ENCODE peak calls at places on chromosomes 3 and 15, in five cellular contexts. G is H9, Q is upper lobe of right lung, M is MM.1S, R is Peyer's patch. W is an unnamed sample.

GRCh38 chr3:114518409-114518808 is 224.6 kb downstream of the TIGIT start:
- DNase-seq in G (no peak), Q (no peak), M (no peak), R (no peak), W (no peak)

GRCh38 chr3:71064976-71065763 is 518.4 kb downstream of the FOXP1 start:
- DNase-seq in G (peak; percentile 61), Q (peak; percentile 83), M (peak; percentile 64), R (peak; percentile 83), W (peak; percentile 66)

GRCh38 chr3:80384811-80385210 is 617.0 kb upstream of the ROBO1 start:
- DNase-seq in G (no peak), Q (no peak), M (no peak), R (no peak), W (no peak)

GRCh38 chr3:122691195-122691594 is 10.6 kb downstream of the PARP14 start:
- DNase-seq in G (no peak), Q (no peak), M (no peak), R (no peak), W (no peak)

GRCh38 chr3:32399030-32399620 is 7.5 kb downstream of the CMTM7 start:
- DNase-seq in G (no peak), Q (no peak), M (peak; percentile 67), R (no peak), W (no peak)

GRCh38 chr3:120795017-120795648 is 52.6 kb downstream of the GTF2E1 start:
- DNase-seq in G (peak; percentile 81), Q (peak; percentile 86), M (peak; percentile 72), R (peak; percentile 88), W (peak; percentile 80)

GRCh38 chr15:76185716-76186115 is 125.6 kb downstream of the ETFA start:
- DNase-seq in G (peak; percentile 77), Q (no peak), M (peak; percentile 49), R (no peak), W (no peak)

GRCh38 chr3:195236076-195236798 is 34.7 kb downstream of the XXYLT1 start:
- DNase-seq in G (no peak), Q (peak; percentile 32), M (no peak), R (peak; percentile 25), W (no peak)

GRCh38 chr15:84034831-84035753 is 200.5 kb upstream of the GOLGA6L4 start:
- DNase-seq in G (peak; percentile 45), Q (no peak), M (peak; percentile 41), R (no peak), W (no peak)

GRCh38 chr15:26280281-26280680 is 417.2 kb upstream of the ATP10A start:
- DNase-seq in G (no peak), Q (no peak), M (no peak), R (no peak), W (no peak)
- H3K9me3 ChIP-seq in G (no peaks in the 10 kb centered on the region), Q (no peaks in the 10 kb centered on the region), M (no peaks in the 10 kb centered on the region), R (no peaks in the 10 kb centered on the region), W (no peaks in the 10 kb centered on the region)

GRCh38 chr15:20351448-20351961 is 190.1 kb downstream of the GOLGA6L6 start:
- DNase-seq in G (peak; percentile 28), Q (peak; percentile 74), M (peak; percentile 5), R (peak; percentile 44), W (no peak)
- H3K9me3 ChIP-seq in G (peaks cover 100% of the 10 kb centered on the region), Q (peaks cover 2% of the 10 kb centered on the region), M (no peaks in the 10 kb centered on the region), R (peaks cover 4% of the 10 kb centered on the region), W (peaks cover 13% of the 10 kb centered on the region)

GRCh38 chr15:27638950-27639349 is 460.2 kb downstream of the OCA2 start:
- DNase-seq in G (no peak), Q (no peak), M (no peak), R (no peak), W (no peak)

GRCh38 chr15:27635916-27636315 is 463.2 kb downstream of the OCA2 start:
- DNase-seq in G (no peak), Q (no peak), M (no peak), R (no peak), W (no peak)

GRCh38 chr15:27639595-27639994 is 459.5 kb downstream of the OCA2 start:
- DNase-seq in G (no peak), Q (no peak), M (no peak), R (no peak), W (no peak)
- H3K9me3 ChIP-seq in G (no peaks in the 10 kb centered on the region), Q (no peaks in the 10 kb centered on the region), M (no peaks in the 10 kb centered on the region), R (no peaks in the 10 kb centered on the region), W (peaks cover 15% of the 10 kb centered on the region)

GRCh38 chr15:22240951-22241350 is 160.6 kb downstream of the OR4M2 start:
- DNase-seq in G (no peak), Q (no peak), M (no peak), R (no peak), W (no peak)
- H3K9me3 ChIP-seq in G (peaks cover 78% of the 10 kb centered on the region), Q (no peaks in the 10 kb centered on the region), M (no peaks in the 10 kb centered on the region), R (no peaks in the 10 kb centered on the region), W (no peaks in the 10 kb centered on the region)

GRCh38 chr3:164522073-164522763 is 556.1 kb downstream of the SI start:
- DNase-seq in G (no peak), Q (no peak), M (no peak), R (no peak), W (no peak)

GRCh38 chr3:164524201-164524600 is 554.1 kb downstream of the SI start:
- DNase-seq in G (no peak), Q (no peak), M (no peak), R (no peak), W (no peak)

GRCh38 chr3:164526250-164526649 is 552.0 kb downstream of the SI start:
- DNase-seq in G (no peak), Q (no peak), M (no peak), R (no peak), W (no peak)

GRCh38 chr3:164521139-164521538 is 557.2 kb downstream of the SI start:
- DNase-seq in G (no peak), Q (peak; percentile 45), M (no peak), R (no peak), W (no peak)

DNA sequence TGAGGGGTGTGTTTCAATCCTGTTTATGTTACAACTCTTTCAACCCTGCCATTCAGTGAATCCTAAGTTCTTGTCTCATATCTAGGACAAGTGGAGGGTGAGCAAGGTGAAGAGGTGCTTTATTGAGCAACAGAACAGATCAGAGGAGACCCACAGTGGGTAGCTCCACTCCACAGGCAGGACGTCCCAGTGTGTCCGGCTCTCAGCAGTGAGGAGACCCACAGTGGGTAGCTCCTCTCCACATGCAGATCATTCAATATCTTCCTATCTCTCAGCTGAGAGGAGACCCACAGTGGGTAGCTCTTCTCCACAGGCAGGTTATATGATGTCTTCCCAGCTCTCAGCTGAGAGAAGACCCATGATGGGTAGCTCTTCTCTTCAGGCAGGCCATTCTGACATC is 556.7 kb downstream of the SI start:
- DNase-seq in G (no peak), Q (no peak), M (no peak), R (no peak), W (no peak)
- H3K9me3 ChIP-seq in G (no peaks in the 10 kb centered on the region), Q (no peaks in the 10 kb centered on the region), M (no peaks in the 10 kb centered on the region), R (no peaks in the 10 kb centered on the region), W (no peaks in the 10 kb centered on the region)

GRCh38 chr15:25056484-25057429 is 102.0 kb downstream of the SNRPN start:
- DNase-seq in G (peak; percentile 30), Q (peak; percentile 46), M (no peak), R (peak; percentile 43), W (no peak)

GRCh38 chr15:25057574-25057973 is 102.8 kb downstream of the SNRPN start:
- DNase-seq in G (peak; percentile 12), Q (no peak), M (no peak), R (no peak), W (no peak)

GRCh38 chr15:25054329-25054728 is 99.5 kb downstream of the SNRPN start:
- DNase-seq in G (peak; percentile 14), Q (no peak), M (no peak), R (no peak), W (no peak)

GRCh38 chr15:25054943-25055342 is 100.2 kb downstream of the SNRPN start:
- DNase-seq in G (peak; percentile 13), Q (peak; percentile 48), M (no peak), R (no peak), W (no peak)

GRCh38 chr15:25055356-25056068 is 100.7 kb downstream of the SNRPN start:
- DNase-seq in G (peak; percentile 15), Q (peak; percentile 28), M (no peak), R (no peak), W (no peak)
- H3K9me3 ChIP-seq in G (peaks cover 92% of the 10 kb centered on the region), Q (peaks cover 97% of the 10 kb centered on the region), M (peaks cover 3% of the 10 kb centered on the region), R (peaks cover 99% of the 10 kb centered on the region), W (peaks cover 82% of the 10 kb centered on the region)

DNA sequence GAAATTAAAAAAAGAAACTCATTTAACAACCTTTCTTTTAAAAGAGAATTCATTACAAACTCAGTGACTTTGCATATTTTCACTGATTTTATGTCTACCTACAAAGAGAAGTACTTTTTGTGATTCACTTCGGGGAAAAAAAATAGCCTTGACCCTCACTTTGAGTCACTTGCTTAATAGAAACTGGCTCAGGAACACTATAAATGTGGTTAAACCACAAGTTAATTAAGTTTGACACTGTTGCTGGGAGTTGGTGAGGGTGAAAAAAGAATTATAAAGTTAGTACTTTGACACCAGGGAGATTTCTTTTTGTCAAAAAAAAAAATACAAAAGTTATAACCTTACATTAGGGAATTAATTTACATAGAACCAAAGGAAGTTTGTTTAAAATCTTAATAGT is 810.9 kb downstream of the NR2F2 start:
- DNase-seq in G (no peak), Q (no peak), M (no peak), R (no peak), W (no peak)
- H3K9me3 ChIP-seq in G (no peaks in the 10 kb centered on the region), Q (no peaks in the 10 kb centered on the region), M (no peaks in the 10 kb centered on the region), R (no peaks in the 10 kb centered on the region), W (no peaks in the 10 kb centered on the region)

DNA sequence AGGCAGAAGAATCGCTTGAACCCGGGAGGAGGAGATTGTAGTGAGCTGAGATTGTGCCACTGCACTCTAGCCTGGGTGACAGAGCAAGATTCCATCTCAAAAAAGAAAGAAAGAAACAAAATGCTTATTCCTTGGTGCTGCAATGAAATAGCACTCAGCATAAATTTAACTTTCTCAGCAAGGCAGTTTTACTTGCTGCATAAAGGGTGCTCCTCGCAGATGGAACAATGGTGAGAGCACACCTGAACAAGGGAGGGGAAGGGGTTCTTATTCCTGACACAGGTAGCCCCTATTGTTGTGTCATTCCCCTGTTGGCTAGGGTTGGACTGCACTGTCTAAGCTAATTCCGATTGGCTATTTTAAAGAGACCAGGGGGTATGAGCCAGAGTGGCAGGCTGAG is 17.1 kb downstream of the PAK2 start:
- DNase-seq in G (no peak), Q (no peak), M (no peak), R (no peak), W (no peak)
- H3K9me3 ChIP-seq in G (peaks cover 11% of the 10 kb centered on the region), Q (no peaks in the 10 kb centered on the region), M (no peaks in the 10 kb centered on the region), R (peaks cover 7% of the 10 kb centered on the region), W (no peaks in the 10 kb centered on the region)

DNA sequence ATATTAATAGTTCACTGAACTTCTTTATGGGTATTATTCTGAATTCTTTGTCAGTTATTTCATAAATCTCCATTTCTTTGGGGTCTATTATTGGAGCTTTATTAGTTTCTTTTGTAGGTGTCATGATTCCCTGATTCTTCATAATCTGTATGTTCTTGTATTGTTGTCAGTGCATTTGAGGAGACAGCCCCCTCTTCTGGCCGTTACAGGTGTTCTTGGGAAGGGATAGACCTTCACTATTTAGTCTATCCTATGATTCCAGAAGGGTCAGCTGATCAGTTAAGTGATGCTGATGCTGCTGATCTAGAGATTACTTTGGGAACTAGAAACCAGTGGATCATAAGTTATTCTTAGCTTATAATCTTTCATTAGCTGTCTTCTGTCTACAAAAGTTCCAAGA is 34.9 kb downstream of the TMEM39A start:
- DNase-seq in G (peak; percentile 39), Q (no peak), M (no peak), R (no peak), W (no peak)
- H3K9me3 ChIP-seq in G (peaks cover 20% of the 10 kb centered on the region), Q (peaks cover 34% of the 10 kb centered on the region), M (no peaks in the 10 kb centered on the region), R (no peaks in the 10 kb centered on the region), W (peaks cover 54% of the 10 kb centered on the region)